ENCODE peak calls at places on chromosomes 7 and 10, in five cellular contexts. F is HEK293T, P is H1, S is HepG2, Y is GM12878. W is an unnamed sample.
A peak's percentile ranks its signal among the peaks of the same experiment; 100 is the strongest.

GRCh38 chr7:12458520-12459131 is 55.0 kb upstream of the VWDE start:
- DNase-seq in F (peak; percentile 49), S (peak; percentile 28), Y (no peak), P (no peak), W (no peak)

GRCh38 chr10:124732931-124733536 is 11.1 kb downstream of the FAM53B start:
- DNase-seq in S (no peak), P (no peak), Y (peak; percentile 77), F (no peak), W (no peak)

GRCh38 chr10:12874501-12874900 is 127.0 kb downstream of the CCDC3 start:
- DNase-seq in Y (no peak), S (no peak), F (no peak), P (no peak), W (no peak)

GRCh38 chr7:88361357-88361756 is 54.7 kb upstream of the STEAP4 start:
- DNase-seq in S (no peak), F (no peak), P (no peak), Y (no peak), W (no peak)

GRCh38 chr7:79055722-79056415 is 397.6 kb downstream of the MAGI2 start:
- DNase-seq in Y (no peak), P (no peak), S (peak; percentile 20), F (no peak), W (no peak)

GRCh38 chr7:138352570-138353461 is 107.2 kb upstream of the TRIM24 start:
- DNase-seq in S (peak; percentile 100), F (no peak), P (no peak), Y (no peak), W (no peak)

GRCh38 chr10:77081411-77082010 is 556.1 kb downstream of the KCNMA1 start:
- DNase-seq in Y (no peak), S (no peak), F (no peak), P (no peak), W (peak; percentile 32)

GRCh38 chr10:121436630-121437311 is 161.5 kb downstream of the FGFR2 start:
- DNase-seq in F (no peak), S (peak; percentile 28), P (no peak), Y (no peak), W (no peak)

GRCh38 chr7:130346339-130346905 is 1.8 kb downstream of the CPA5 start:
- DNase-seq in P (no peak), S (no peak), Y (no peak), F (no peak), W (no peak)

GRCh38 chr10:124827474-124827873 is 25.9 kb downstream of the ABRAXAS2 start:
- DNase-seq in P (no peak), S (peak; percentile 5), Y (no peak), F (peak; percentile 32), W (no peak)

GRCh38 chr7:34622182-34622581 is 35.8 kb upstream of the NPSR1 start:
- DNase-seq in F (no peak), S (no peak), Y (no peak), P (no peak), W (peak; percentile 46)

GRCh38 chr7:98879989-98880337 is 1.6 kb downstream of the TRRAP start:
- DNase-seq in P (no peak), Y (no peak), F (no peak), S (no peak), W (no peak)

GRCh38 chr7:34260282-34260681 is 354.9 kb downstream of the BMPER start:
- DNase-seq in F (no peak), S (no peak), P (no peak), Y (no peak), W (no peak)

GRCh38 chr7:1137517-1138167 is 22.4 kb downstream of the ZFAND2A start:
- DNase-seq in Y (no peak), S (no peak), P (no peak), F (no peak), W (no peak)

GRCh38 chr7:100053201-100053600 is 3.6 kb downstream of the ZSCAN21 start:
- DNase-seq in Y (no peak), S (peak; percentile 81), P (no peak), F (peak; percentile 62), W (no peak)

GRCh38 chr10:10865303-10865702 is 152.4 kb upstream of the CELF2 start:
- DNase-seq in S (no peak), P (no peak), Y (no peak), F (no peak), W (no peak)
- TF ChIP-seq SUZ12 in S (no peak), P (no peak), Y (no peak), F (no peak), W (no peak)

GRCh38 chr7:97390052-97390451 is 272.6 kb downstream of the SDHAF3 start:
- DNase-seq in Y (no peak), P (no peak), S (no peak), F (no peak), W (no peak)
- TF ChIP-seq SUZ12 in Y (no peak), P (no peak), S (no peak), F (no peak), W (no peak)

GRCh38 chr7:157809154-157809862 is 472.5 kb downstream of the DNAJB6 start:
- DNase-seq in P (no peak), Y (no peak), S (no peak), F (no peak), W (no peak)
- TF ChIP-seq SUZ12 in P (no peak), Y (no peak), S (no peak), F (no peak), W (no peak)

GRCh38 chr7:118298771-118299170 is 74.3 kb downstream of the ANKRD7 start:
- DNase-seq in Y (no peak), F (no peak), P (no peak), S (no peak), W (no peak)

GRCh38 chr7:118306771-118307170 is 82.3 kb downstream of the ANKRD7 start:
- DNase-seq in Y (no peak), P (no peak), F (no peak), S (no peak), W (no peak)

GRCh38 chr7:118300177-118300576 is 75.7 kb downstream of the ANKRD7 start:
- DNase-seq in Y (no peak), S (no peak), P (no peak), F (no peak), W (no peak)

GRCh38 chr7:118305686-118306085 is 81.2 kb downstream of the ANKRD7 start:
- DNase-seq in F (no peak), Y (no peak), S (no peak), P (no peak), W (no peak)

DNA sequence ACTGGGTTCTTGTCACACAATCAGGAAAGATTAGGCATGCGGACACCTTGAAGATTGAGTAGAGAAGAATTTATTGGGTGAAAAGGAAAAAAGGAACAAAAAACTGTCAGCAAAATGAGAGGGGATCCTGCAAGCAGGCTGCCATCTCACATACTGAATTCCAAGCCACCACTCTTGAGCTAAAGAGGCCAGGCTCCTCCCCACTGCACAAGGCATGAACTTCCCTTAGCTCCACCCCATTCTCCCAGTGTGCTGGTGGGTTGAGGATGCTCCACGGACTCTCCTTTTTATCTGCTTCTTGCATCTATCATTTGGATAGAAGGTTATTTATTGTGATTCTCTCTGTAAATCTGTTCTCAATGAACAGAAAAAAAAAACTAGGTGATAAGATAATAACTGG is 79.6 kb downstream of the ANKRD7 start:
- DNase-seq in P (no peak), F (no peak), Y (no peak), S (no peak), W (no peak)
- TF ChIP-seq SUZ12 in P (no peak), F (no peak), Y (no peak), S (no peak), W (no peak)